ENCODE peak calls at places on chromosomes 6 and 20, in ten cellular contexts. Z, E, M, D, J, R, H, N, L and S are unnamed samples.

GRCh38 chr20:51452091-51452613 is 90.4 kb downstream of the NFATC2 start:
- DNase-seq in L (no peak), N (no peak), Z (no peak), R (no peak), D (no peak), M (no peak), H (no peak), J (no peak), E (no peak), S (no peak)

GRCh38 chr6:124078169-124078568 is 274.5 kb downstream of the NKAIN2 start:
- DNase-seq in M (no peak), Z (no peak), N (no peak), J (no peak), L (no peak), H (no peak), R (no peak), D (no peak), E (no peak), S (no peak)

GRCh38 chr6:108559884-108560462 is 744 bp upstream of the FOXO3 start:
- DNase-seq in E (peak; percentile 81), M (peak; percentile 74), H (peak; percentile 85), J (no peak), D (peak; percentile 67), Z (peak; percentile 77), R (peak; percentile 78), L (peak; percentile 86), N (peak; percentile 74), S (no peak)

GRCh38 chr20:46414608-46415007 is 8.2 kb upstream of the ELMO2 start:
- DNase-seq in N (no peak), M (no peak), H (no peak), J (no peak), L (no peak), Z (no peak), R (no peak), D (no peak), E (no peak), S (no peak)

GRCh38 chr20:24684954-24685691 is 215.7 kb downstream of the SYNDIG1 start:
- DNase-seq in L (no peak), N (no peak), J (no peak), M (no peak), H (no peak), Z (no peak), R (no peak), E (no peak), D (peak; percentile 6), S (no peak)

GRCh38 chr6:159267165-159267564 is 98.0 kb downstream of the FNDC1 start:
- DNase-seq in N (no peak), M (no peak), R (no peak), D (no peak), L (peak; percentile 35), Z (no peak), J (no peak), H (no peak), E (peak; percentile 30), S (no peak)

GRCh38 chr20:41390889-41391288 is 24.3 kb upstream of the EMILIN3 start:
- DNase-seq in H (no peak), M (no peak), N (no peak), R (no peak), E (no peak), J (no peak), Z (no peak), D (no peak), L (no peak), S (no peak)

GRCh38 chr6:126268087-126268486 is 71.8 kb upstream of the CENPW start:
- DNase-seq in N (no peak), H (no peak), R (no peak), M (no peak), Z (no peak), E (no peak), L (peak; percentile 41), J (no peak), D (no peak), S (no peak)

GRCh38 chr20:64105846-64106434 is 1.4 kb downstream of the NPBWR2 start:
- DNase-seq in D (no peak), R (no peak), L (no peak), E (no peak), N (no peak), M (no peak), J (no peak), H (no peak), Z (peak; percentile 17), S (no peak)

DNA sequence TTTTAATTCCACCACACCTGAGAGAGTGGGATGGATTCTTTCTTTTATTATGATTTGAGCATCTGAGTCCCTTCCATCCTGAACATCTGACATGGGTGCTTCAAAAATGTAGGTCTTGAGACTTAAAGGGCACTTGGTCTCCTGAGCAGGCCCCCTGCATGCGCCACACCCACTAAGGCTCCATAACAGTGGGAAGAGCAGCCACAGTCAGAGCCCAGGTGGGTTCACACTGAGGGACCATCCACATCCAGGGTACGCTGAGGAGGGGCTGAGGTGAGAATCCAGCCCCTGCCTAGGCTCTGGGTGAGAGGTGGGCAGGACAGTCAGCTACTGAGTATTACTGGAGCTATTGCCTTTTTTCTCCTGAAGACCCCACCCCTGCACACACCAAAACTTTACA is 42.7 kb downstream of the HLA-A start:
- DNase-seq in Z (no peak), E (no peak), N (no peak), R (no peak), L (no peak), D (no peak), H (no peak), M (no peak), J (no peak), S (no peak)
- H3K4me3 ChIP-seq in Z (no peak overlapping the region), E (no peak overlapping the region), N (no peak overlapping the region), R (no peak overlapping the region), L (no peak overlapping the region), D (no peak overlapping the region), H (no peak overlapping the region), M (no peak overlapping the region), J (no peak overlapping the region), S (no peak overlapping the region)

GRCh38 chr6:118785601-118786000 is 108.4 kb upstream of the ASF1A start:
- DNase-seq in J (no peak), L (no peak), R (no peak), M (no peak), E (no peak), N (no peak), Z (no peak), H (no peak), D (no peak), S (no peak)
- TF ChIP-seq CTCF in J (no peak), L (no peak), R (no peak), M (no peak), E (no peak), N (no peak), Z (no peak), H (no peak), D (no peak), S (no peak)

GRCh38 chr6:152993431-152993830 is 9.1 kb downstream of the MTRF1L start:
- DNase-seq in R (no peak), H (no peak), D (no peak), J (no peak), M (no peak), E (no peak), N (no peak), L (no peak), Z (no peak), S (no peak)
- H3K36me3 ChIP-seq in R (no peaks in the 10 kb centered on the region), H (peaks cover 9% of the 10 kb centered on the region), D (peaks cover 4% of the 10 kb centered on the region), J (no peaks in the 10 kb centered on the region), M (peaks cover 7% of the 10 kb centered on the region), E (no peaks in the 10 kb centered on the region), N (peaks cover 19% of the 10 kb centered on the region), L (peaks cover 63% of the 10 kb centered on the region), Z (no peaks in the 10 kb centered on the region), S (no peaks in the 10 kb centered on the region)

GRCh38 chr6:90369651-90370050 is 73.0 kb upstream of the BACH2 start:
- DNase-seq in R (no peak), E (no peak), N (no peak), Z (no peak), J (no peak), L (no peak), M (no peak), H (no peak), D (no peak), S (no peak)

GRCh38 chr6:90370493-90370959 is 73.9 kb upstream of the BACH2 start:
- DNase-seq in Z (no peak), R (no peak), M (no peak), H (no peak), J (no peak), N (peak; percentile 34), D (no peak), E (peak; percentile 16), L (no peak), S (no peak)

GRCh38 chr6:90368001-90368400 is 71.4 kb upstream of the BACH2 start:
- DNase-seq in D (no peak), Z (no peak), H (no peak), J (no peak), N (no peak), M (no peak), E (no peak), R (no peak), L (no peak), S (no peak)

GRCh38 chr6:90368601-90369000 is 72.0 kb upstream of the BACH2 start:
- DNase-seq in H (no peak), M (no peak), N (peak; percentile 79), E (no peak), R (no peak), J (no peak), D (no peak), L (no peak), Z (no peak), S (no peak)

DNA sequence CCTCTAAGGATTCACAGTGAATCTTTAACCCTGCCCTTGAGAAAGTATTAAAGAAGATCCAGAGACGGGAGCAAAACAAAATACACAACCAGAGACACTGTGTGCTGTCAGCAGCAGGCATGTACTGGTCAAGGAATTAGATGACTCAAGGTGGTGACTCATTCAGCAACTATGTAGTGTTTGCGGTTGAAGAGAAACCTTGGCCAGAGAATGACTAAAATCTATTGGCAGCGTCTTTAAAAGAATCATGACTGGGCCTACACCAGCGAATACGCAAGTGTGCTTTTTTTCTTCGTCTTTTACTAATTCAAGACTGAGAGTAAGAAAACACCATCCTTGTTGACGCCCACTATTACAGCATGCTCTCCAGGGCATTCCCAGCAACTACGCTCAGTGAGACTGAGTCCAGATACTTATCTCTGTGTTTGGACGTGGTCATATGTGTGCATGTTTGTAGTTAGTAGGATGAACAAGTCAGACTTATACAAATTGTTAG is 72.4 kb upstream of the BACH2 start:
- DNase-seq in E (peak; percentile 93), L (peak; percentile 91), H (peak; percentile 98), M (peak; percentile 53), R (peak; percentile 82), J (no peak), Z (peak; percentile 77), N (peak; percentile 100), D (peak; percentile 53), S (peak; percentile 100)
- H3K4me3 ChIP-seq in E (no peak overlapping the region), L (no peak overlapping the region), H (no peak overlapping the region), M (no peak overlapping the region), R (no peak overlapping the region), J (no peak overlapping the region), Z (no peak overlapping the region), N (no peak overlapping the region), D (no peak overlapping the region), S (no peak overlapping the region)